ENCODE peak calls at places on chromosome 7, in eight cellular contexts. X is Calu3, I is heart left ventricle, G is astrocyte, M is RWPE1, J is RWPE2, F is heart right ventricle, N is nephron progenitor cell. A is an unnamed sample.

GRCh38 chr7:140201393-140201792 is 24.6 kb upstream of the KDM7A start:
- DNase-seq in X (no peak), N (no peak), F (no peak), G (no peak), M (no peak), I (no peak), J (no peak), A (no peak)

GRCh38 chr7:126690848-126691751 is 561.6 kb downstream of the GRM8 start:
- DNase-seq in F (no peak), X (no peak), J (no peak), N (no peak), M (no peak), I (no peak), G (no peak), A (no peak)

GRCh38 chr7:128406147-128406985 is 3.4 kb downstream of the IMPDH1 start:
- DNase-seq in M (no peak), X (no peak), J (no peak), F (no peak), I (no peak), G (no peak), N (no peak), A (no peak)

GRCh38 chr7:94145602-94146001 is 141.4 kb upstream of the BET1 start:
- DNase-seq in J (no peak), G (no peak), I (no peak), N (no peak), X (no peak), M (no peak), F (no peak), A (no peak)

GRCh38 chr7:113404245-113404644 is 285.9 kb upstream of the SMIM30 start:
- DNase-seq in N (peak), J (no peak), F (no peak), I (no peak), G (no peak), X (no peak), M (no peak), A (peak)

GRCh38 chr7:43554423-43554822 is 28.5 kb upstream of the STK17A start:
- DNase-seq in G (no peak), I (no peak), M (no peak), F (no peak), N (no peak), J (no peak), X (no peak), A (no peak)

GRCh38 chr7:148521271-148521670 is 69.3 kb upstream of the C7orf33 start:
- DNase-seq in J (no peak), M (no peak), G (no peak), F (no peak), N (no peak), X (no peak), I (no peak), A (no peak)

GRCh38 chr7:29091121-29091601 is 55.2 kb downstream of the CPVL start:
- DNase-seq in N (no peak), J (no peak), I (peak), F (peak), M (no peak), G (no peak), X (no peak), A (peak)

GRCh38 chr7:123598657-123599056 is 3.0 kb upstream of the ASB15 start:
- DNase-seq in I (no peak), N (no peak), X (no peak), J (no peak), F (no peak), G (no peak), M (no peak), A (no peak)

GRCh38 chr7:70788276-70788675 is 343.7 kb upstream of the GALNT17 start:
- DNase-seq in G (no peak), M (no peak), N (no peak), I (no peak), F (no peak), J (no peak), X (no peak), A (no peak)

GRCh38 chr7:26149391-26149977 is 2.5 kb upstream of the NFE2L3 start:
- DNase-seq in N (no peak), X (no peak), I (no peak), F (no peak), M (no peak), J (no peak), G (no peak), A (no peak)

GRCh38 chr7:47347346-47347745 is 234.6 kb downstream of the TNS3 start:
- DNase-seq in X (no peak), G (no peak), I (no peak), N (no peak), M (no peak), J (no peak), F (no peak), A (no peak)

GRCh38 chr7:29557954-29558353 is 5.7 kb upstream of the PRR15 start:
- DNase-seq in J (no peak), F (no peak), M (no peak), N (no peak), X (no peak), G (no peak), I (no peak), A (no peak)

GRCh38 chr7:28296571-28297483 is 115.5 kb upstream of the CREB5 start:
- DNase-seq in G (no peak), F (peak), I (no peak), M (no peak), J (no peak), X (peak), N (peak), A (peak)

GRCh38 chr7:108557617-108558016 is 11.9 kb downstream of the THAP5 start:
- DNase-seq in I (no peak), G (no peak), M (no peak), N (no peak), J (no peak), F (no peak), X (no peak), A (no peak)

GRCh38 chr7:117068511-117069155 is 115.3 kb downstream of the ST7 start:
- DNase-seq in X (no peak), N (no peak), J (no peak), M (no peak), G (no peak), I (no peak), F (no peak), A (no peak)

GRCh38 chr7:117011419-117012260 is 58.3 kb downstream of the ST7 start:
- DNase-seq in M (no peak), F (no peak), J (no peak), G (no peak), X (no peak), I (no peak), N (no peak), A (no peak)

GRCh38 chr7:36032362-36032818 is 120.7 kb upstream of the EEPD1 start:
- DNase-seq in J (no peak), I (no peak), F (no peak), X (no peak), N (no peak), G (no peak), M (no peak), A (no peak)

GRCh38 chr7:65980478-65981250 is 1.3 kb downstream of the GUSB start:
- DNase-seq in N (peak), M (no peak), J (peak), X (peak), G (peak), F (peak), I (peak), A (no peak)

GRCh38 chr7:156662269-156662668 is 21.7 kb downstream of the RNF32 start:
- DNase-seq in G (no peak), N (no peak), J (no peak), X (no peak), F (no peak), I (no peak), M (no peak), A (no peak)

GRCh38 chr7:27245124-27245797 is 2.7 kb downstream of the EVX1 start:
- DNase-seq in M (no peak), G (no peak), F (no peak), I (no peak), X (no peak), J (no peak), N (peak), A (peak)

GRCh38 chr7:55527314-55527713 is 45.0 kb downstream of the VOPP1 start:
- DNase-seq in N (no peak), X (no peak), F (no peak), G (no peak), M (no peak), I (no peak), J (no peak), A (no peak)

GRCh38 chr7:155553871-155554270 is 7.5 kb upstream of the CNPY1 start:
- DNase-seq in J (no peak), N (no peak), M (no peak), G (no peak), F (no peak), X (no peak), I (peak), A (no peak)

GRCh38 chr7:80699656-80700318 is 61.3 kb downstream of the CD36 start:
- DNase-seq in J (no peak), M (no peak), G (peak), I (no peak), X (no peak), F (no peak), N (no peak), A (no peak)

GRCh38 chr7:137538361-137538762 is 194.8 kb upstream of the PTN start:
- DNase-seq in J (no peak), N (no peak), G (peak), I (no peak), X (no peak), M (no peak), F (no peak), A (no peak)

GRCh38 chr7:22372863-22373262 is 15.9 kb upstream of the RAPGEF5 start:
- DNase-seq in J (no peak), F (no peak), M (no peak), I (no peak), G (no peak), X (peak), N (no peak), A (no peak)

GRCh38 chr7:132169730-132170129 is 406.5 kb downstream of the PLXNA4 start:
- DNase-seq in G (no peak), F (no peak), I (no peak), M (no peak), J (no peak), X (no peak), N (no peak), A (no peak)

GRCh38 chr7:137343483-137343841 is at the start of gene PTN:
- DNase-seq in N (peak), F (peak), X (peak), G (peak), I (peak), J (no peak), M (peak), A (peak)

GRCh38 chr7:12747687-12748306 is 60.4 kb downstream of the ARL4A start:
- DNase-seq in J (no peak), N (no peak), I (no peak), X (no peak), M (no peak), G (no peak), F (no peak), A (no peak)

GRCh38 chr7:5452470-5452899 is 28.9 kb upstream of the TNRC18 start:
- DNase-seq in F (no peak), M (no peak), J (no peak), X (no peak), I (no peak), G (no peak), N (no peak), A (no peak)

GRCh38 chr7:117097860-117098259 is 144.6 kb downstream of the ST7 start:
- DNase-seq in X (no peak), I (no peak), J (no peak), M (no peak), G (no peak), N (no peak), F (no peak), A (no peak)

GRCh38 chr7:137903382-137904169 is 56.8 kb upstream of the DGKI start:
- DNase-seq in M (peak), G (peak), N (peak), F (no peak), X (peak), I (no peak), J (no peak), A (peak)

DNA sequence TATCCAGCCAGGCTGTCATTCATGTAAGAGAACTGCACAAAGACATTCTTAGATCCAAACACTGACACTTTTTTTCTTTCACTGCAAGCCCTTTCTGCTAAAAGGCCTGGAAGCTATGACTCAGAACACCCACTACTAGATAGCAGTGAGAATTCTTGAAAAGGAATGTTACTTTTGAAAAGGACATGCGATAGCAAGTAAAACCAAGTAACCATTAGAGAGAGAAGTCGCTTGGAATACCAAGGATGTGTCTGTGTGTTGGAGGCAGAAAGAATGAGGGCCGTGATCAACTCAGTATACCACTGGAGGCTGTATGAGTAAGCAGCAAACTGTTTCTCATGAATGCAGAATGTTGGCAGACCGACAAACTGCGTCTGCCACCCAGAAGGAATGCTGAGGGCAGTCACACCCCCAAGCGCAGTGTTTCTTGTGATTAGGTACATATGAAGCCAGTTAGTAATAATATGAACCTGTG is 941.1 kb downstream of the TYW1 start:
- DNase-seq in M (peak), X (no peak), I (no peak), N (no peak), G (peak), F (no peak), J (no peak), A (no peak)
- TF ChIP-seq CTCF in M (no peak), X (no peak), I (no peak), N (no peak), G (no peak), F (no peak), J (no peak), A (no peak)

GRCh38 chr7:1758859-1759521 is 88.9 kb downstream of the ELFN1 start:
- DNase-seq in I (no peak), N (no peak), M (no peak), J (no peak), X (no peak), G (no peak), F (peak), A (no peak)

GRCh38 chr7:1757601-1758000 is 87.5 kb downstream of the ELFN1 start:
- DNase-seq in I (no peak), F (no peak), G (no peak), N (no peak), J (no peak), X (no peak), M (no peak), A (no peak)

GRCh38 chr7:1761097-1761496 is 91.0 kb downstream of the ELFN1 start:
- DNase-seq in I (no peak), J (no peak), X (no peak), F (no peak), M (no peak), N (no peak), G (no peak), A (no peak)

GRCh38 chr7:1755783-1756626 is 85.9 kb downstream of the ELFN1 start:
- DNase-seq in N (no peak), I (no peak), J (no peak), M (no peak), G (no peak), F (no peak), X (no peak), A (no peak)

GRCh38 chr7:1758417-1758858 is 88.4 kb downstream of the ELFN1 start:
- DNase-seq in M (peak), I (no peak), X (peak), F (peak), N (no peak), G (no peak), J (peak), A (no peak)
- TF ChIP-seq CTCF in M (no peak), I (peak), X (peak), F (peak), N (peak), G (no peak), J (no peak), A (peak)

GRCh38 chr7:40870108-40870507 is 735.3 kb downstream of the SUGCT start:
- DNase-seq in N (no peak), X (no peak), M (no peak), F (no peak), G (no peak), I (no peak), J (no peak), A (no peak)

GRCh38 chr7:40865441-40866233 is 730.8 kb downstream of the SUGCT start:
- DNase-seq in G (no peak), F (no peak), X (no peak), N (no peak), I (no peak), M (no peak), J (no peak), A (no peak)

GRCh38 chr7:40866601-40867000 is 731.8 kb downstream of the SUGCT start:
- DNase-seq in N (no peak), I (no peak), J (no peak), G (peak), X (no peak), M (no peak), F (no peak), A (no peak)
- TF ChIP-seq CTCF in N (no peak), I (peak), J (no peak), G (no peak), X (no peak), M (no peak), F (peak), A (no peak)

GRCh38 chr7:15725036-15725435 is 38.6 kb upstream of the MEOX2 start:
- DNase-seq in N (no peak), G (no peak), M (no peak), F (no peak), J (no peak), X (peak), I (no peak), A (no peak)

GRCh38 chr7:15723840-15724239 is 37.4 kb upstream of the MEOX2 start:
- DNase-seq in F (no peak), N (no peak), J (no peak), G (no peak), X (no peak), M (no peak), I (no peak), A (no peak)

DNA sequence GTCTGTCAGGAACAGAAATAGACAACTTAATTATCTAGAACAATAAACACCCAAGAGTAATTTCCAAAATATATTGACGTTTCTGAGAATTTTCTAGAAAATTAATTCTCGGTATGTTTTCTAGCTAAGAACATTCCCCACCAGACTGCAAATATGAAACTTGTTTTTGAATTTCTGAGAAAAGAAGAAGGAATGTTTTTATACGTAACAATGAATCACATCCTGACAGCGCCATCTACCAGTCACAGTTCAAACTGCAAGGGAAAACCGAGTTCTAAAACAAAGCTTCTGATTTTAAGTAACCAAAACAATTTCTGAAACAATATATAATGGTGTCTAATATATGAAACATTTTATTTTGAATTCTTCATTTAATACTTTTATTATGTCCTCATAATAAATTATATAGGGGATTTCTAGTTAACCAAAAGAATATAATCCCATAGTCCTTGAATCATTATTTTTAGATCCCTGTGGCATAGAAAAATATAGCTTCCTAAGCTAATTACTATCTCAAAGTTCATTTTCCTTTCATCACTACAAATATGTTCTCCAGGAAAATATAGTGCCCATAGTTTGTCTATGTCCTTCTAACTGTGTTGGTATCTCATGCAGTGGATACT is 34.5 kb upstream of the MEOX2 start:
- DNase-seq in M (no peak), G (peak), N (peak), I (no peak), F (no peak), J (no peak), X (peak), A (peak)
- TF ChIP-seq CTCF in M (peak), G (peak), N (peak), I (peak), F (peak), J (peak), X (peak), A (peak)

DNA sequence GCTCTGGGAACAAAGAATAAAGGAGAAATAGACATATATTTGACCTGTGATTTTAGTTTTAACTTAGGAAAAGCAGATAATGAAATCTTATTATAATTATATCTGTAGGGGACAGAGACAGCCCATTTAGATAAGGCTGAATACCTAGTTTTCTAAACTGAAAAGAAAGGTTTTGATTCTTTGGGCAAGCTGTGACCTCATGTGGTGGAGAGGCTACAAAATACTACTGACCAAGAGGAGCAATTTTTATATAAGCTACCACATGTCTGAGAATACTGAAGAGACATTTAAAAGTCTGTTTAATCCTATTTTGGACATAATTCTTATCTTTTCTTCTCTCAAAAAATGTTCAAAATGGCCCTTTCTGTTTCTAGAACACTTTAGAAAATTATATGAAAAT is 271.0 kb downstream of the MTERF1 start:
- DNase-seq in N (no peak), F (no peak), I (no peak), M (no peak), G (no peak), J (no peak), X (no peak), A (no peak)
- TF ChIP-seq CTCF in N (no peak), F (no peak), I (no peak), M (no peak), G (no peak), J (peak), X (no peak), A (no peak)